ENCODE peak calls at places on chromosomes 4 and X, in five cellular contexts. T is colonic mucosa, Y is neural progenitor cell, E is K562, P is MM.1S. F is an unnamed sample. For H3K36me3, the result is how much of the 10 kb centered on the place peaks cover.

GRCh38 chr4:39664828-39665731 is 26.4 kb upstream of the SMIM14 start:
- DNase-seq in T (no peak), Y (no peak), E (no peak), P (no peak), F (no peak)

GRCh38 chr4:41712413-41712812 is 36.1 kb downstream of the PHOX2B start:
- DNase-seq in T (no peak), Y (no peak), E (no peak), P (no peak), F (no peak)

GRCh38 chr4:150714462-150715438 is 132.8 kb downstream of the MAB21L2 start:
- DNase-seq in T (no peak), Y (no peak), E (no peak), P (no peak), F (no peak)

GRCh38 chr4:125735107-125735506 is 420.4 kb downstream of the FAT4 start:
- DNase-seq in T (no peak), Y (peak), E (no peak), P (no peak), F (no peak)

GRCh38 chr4:170990989-170991589 is 822.1 kb upstream of the GALNTL6 start:
- DNase-seq in T (no peak), Y (peak), E (no peak), P (peak), F (peak)

GRCh38 chr4:102868153-102868781 is 525 bp upstream of the CISD2 start:
- DNase-seq in T (peak), Y (no peak), E (no peak), P (no peak), F (no peak)

GRCh38 chr4:15159477-15160019 is 157.3 kb downstream of the CPEB2 start:
- DNase-seq in T (no peak), Y (no peak), E (no peak), P (no peak), F (no peak)

GRCh38 chrX:118770133-118770760 is 42.8 kb downstream of the IL13RA1 start:
- DNase-seq in T (no peak), Y (no peak), E (no peak), P (no peak), F (no peak)

GRCh38 chr4:121277194-121278105 is 103.4 kb downstream of the QRFPR start:
- DNase-seq in T (no peak), Y (peak), E (no peak), P (peak), F (no peak)

GRCh38 chrX:104659037-104659744 is 93.2 kb downstream of the IL1RAPL2 start:
- DNase-seq in T (no peak), Y (no peak), E (no peak), P (no peak), F (no peak)

GRCh38 chrX:107659768-107660167 is 31.5 kb downstream of the PRPS1 start:
- DNase-seq in T (no peak), Y (no peak), E (peak), P (peak), F (no peak)

GRCh38 chrX:101415180-101416130 is 7.4 kb downstream of the HNRNPH2 start:
- DNase-seq in T (peak), Y (peak), E (peak), P (peak), F (peak)

GRCh38 chr4:177974461-177974860 is 532.2 kb upstream of the AGA start:
- DNase-seq in T (no peak), Y (no peak), E (no peak), P (no peak), F (no peak)

GRCh38 chrX:39309018-39309620 is 507.9 kb downstream of the MID1IP1 start:
- DNase-seq in T (no peak), Y (no peak), E (no peak), P (no peak), F (no peak)

GRCh38 chr4:10808591-10808990 is 124.0 kb upstream of the CLNK start:
- DNase-seq in T (no peak), Y (no peak), E (no peak), P (no peak), F (no peak)

GRCh38 chr4:87030606-87031441 is 96.0 kb downstream of the AFF1 start:
- DNase-seq in T (no peak), Y (peak), E (no peak), P (no peak), F (no peak)

GRCh38 chr4:112379306-112379705 is 82.1 kb downstream of the ALPK1 start:
- DNase-seq in T (no peak), Y (peak), E (no peak), P (no peak), F (no peak)

GRCh38 chr4:36399762-36400353 is 118.4 kb downstream of the DTHD1 start:
- DNase-seq in T (peak), Y (peak), E (no peak), P (peak), F (no peak)

GRCh38 chr4:15400911-15401671 is 26.7 kb upstream of the C1QTNF7 start:
- DNase-seq in T (peak), Y (no peak), E (no peak), P (peak), F (peak)

GRCh38 chrX:152733261-152733975 is at the start of the genes CSAG1 and MAGEA12:
- DNase-seq in T (no peak), Y (no peak), E (peak), P (peak), F (no peak)

GRCh38 chr4:42607011-42607726 is 49.7 kb downstream of the ATP8A1 start:
- DNase-seq in T (no peak), Y (no peak), E (no peak), P (no peak), F (no peak)

GRCh38 chrX:87397103-87397886 is 120.3 kb upstream of the KLHL4 start:
- DNase-seq in T (no peak), Y (no peak), E (no peak), P (no peak), F (no peak)

GRCh38 chrX:1451676-1452496 is 823 bp downstream of the ASMTL start:
- DNase-seq in T (peak), Y (peak), E (no peak), P (no peak), F (no peak)

GRCh38 chrX:74890676-74891430 is 34.4 kb downstream of the NEXMIF start:
- DNase-seq in T (no peak), Y (no peak), E (no peak), P (no peak), F (no peak)

GRCh38 chr4:20512053-20512810 is 188.0 kb upstream of the PACRGL start:
- DNase-seq in T (no peak), Y (no peak), E (no peak), P (no peak), F (no peak)

GRCh38 chrX:126489141-126489540 is 63.5 kb downstream of the DCAF12L1 start:
- DNase-seq in T (no peak), Y (no peak), E (no peak), P (no peak), F (peak)

GRCh38 chrX:72071213-72071612 is 60.5 kb downstream of the RTL5 start:
- DNase-seq in T (no peak), Y (no peak), E (no peak), P (no peak), F (no peak)

GRCh38 chrX:24347871-24348270 is 12.6 kb upstream of the SUPT20HL1 start:
- DNase-seq in T (no peak), Y (peak), E (no peak), P (no peak), F (no peak)

GRCh38 chr4:77095101-77095826 is 19.5 kb upstream of the CCNI start:
- DNase-seq in T (peak), Y (peak), E (peak), P (peak), F (no peak)

GRCh38 chr4:109298279-109299010 is 4.0 kb downstream of the COL25A1 start:
- DNase-seq in T (no peak), Y (peak), E (peak), P (peak), F (no peak)

GRCh38 chr4:109302366-109303140 is at the start of gene COL25A1:
- DNase-seq in T (peak), Y (peak), E (no peak), P (peak), F (peak)

GRCh38 chr4:109301691-109302365 is 630 bp downstream of the COL25A1 start:
- DNase-seq in T (no peak), Y (peak), E (no peak), P (no peak), F (no peak)

GRCh38 chr4:109303141-109303499 is 662 bp upstream of the COL25A1 start:
- DNase-seq in T (no peak), Y (no peak), E (no peak), P (no peak), F (no peak)
- H3K9ac ChIP-seq in T (no peak), Y (no peak), E (no peak), P (no peak), F (peak)

GRCh38 chr4:154314248-154314647 is 177.4 kb downstream of the DCHS2 start:
- DNase-seq in T (no peak), Y (peak), E (no peak), P (no peak), F (no peak)

GRCh38 chr4:154310578-154310977 is 181.0 kb downstream of the DCHS2 start:
- DNase-seq in T (no peak), Y (no peak), E (no peak), P (no peak), F (no peak)

GRCh38 chr4:154315741-154316140 is 175.9 kb downstream of the DCHS2 start:
- DNase-seq in T (no peak), Y (no peak), E (no peak), P (no peak), F (no peak)

GRCh38 chr4:154312246-154312645 is 179.4 kb downstream of the DCHS2 start:
- DNase-seq in T (no peak), Y (no peak), E (no peak), P (no peak), F (no peak)

GRCh38 chr4:154313004-154313587 is 178.5 kb downstream of the DCHS2 start:
- DNase-seq in T (no peak), Y (peak), E (no peak), P (no peak), F (no peak)
- H3K36me3 ChIP-seq in T (under half), Y (under half), E (under half), P (under half), F (under half)

GRCh38 chr4:73731968-73732610 is 8.3 kb upstream of the CXCL8 start:
- DNase-seq in T (no peak), Y (no peak), E (no peak), P (no peak), F (no peak)

GRCh38 chr4:73730854-73731253 is 9.5 kb upstream of the CXCL8 start:
- DNase-seq in T (no peak), Y (no peak), E (no peak), P (no peak), F (no peak)

GRCh38 chr4:73735231-73735630 is 5.1 kb upstream of the CXCL8 start:
- DNase-seq in T (no peak), Y (no peak), E (no peak), P (no peak), F (no peak)

GRCh38 chr4:73734405-73735070 is 5.8 kb upstream of the CXCL8 start:
- DNase-seq in T (no peak), Y (no peak), E (no peak), P (no peak), F (no peak)

DNA sequence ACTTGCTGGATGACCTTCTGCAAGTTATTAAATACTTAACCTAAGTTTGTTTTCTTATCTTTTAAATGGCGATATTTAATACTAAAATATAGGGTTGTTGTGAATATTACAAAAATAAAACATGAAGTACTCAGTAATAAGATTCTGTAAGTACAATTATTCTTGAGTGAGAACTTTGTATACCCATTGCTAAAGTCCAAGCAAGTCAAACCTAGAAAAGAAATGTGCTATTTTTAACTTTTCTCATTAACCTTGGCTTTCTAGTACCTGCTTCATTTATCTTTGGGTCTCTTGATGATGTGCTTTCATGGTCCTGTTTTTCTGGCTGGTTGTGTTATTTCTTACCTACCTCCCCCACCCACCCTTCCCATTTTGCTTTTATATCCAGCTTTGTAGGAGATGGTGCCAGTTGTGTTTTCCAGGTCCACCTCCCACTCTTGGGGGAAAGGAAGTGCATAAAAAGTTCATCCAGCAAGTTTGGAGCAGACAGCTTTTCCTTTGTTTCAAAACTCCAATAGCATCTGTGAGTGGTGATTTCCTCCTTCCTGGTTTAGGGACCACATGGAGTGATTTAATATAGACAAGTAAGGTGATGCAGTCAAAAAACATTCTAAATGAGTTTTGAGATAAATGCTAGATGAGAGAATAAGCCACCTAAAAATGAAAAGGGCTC is 7.5 kb upstream of the CXCL8 start:
- DNase-seq in T (no peak), Y (no peak), E (no peak), P (no peak), F (no peak)
- H3K9ac ChIP-seq in T (no peak), Y (no peak), E (no peak), P (no peak), F (no peak)

GRCh38 chr4:1641671-1642070 is 42.4 kb downstream of the FAM53A start:
- DNase-seq in T (no peak), Y (no peak), E (no peak), P (no peak), F (no peak)

GRCh38 chr4:1647432-1647831 is 36.7 kb downstream of the FAM53A start:
- DNase-seq in T (no peak), Y (no peak), E (peak), P (no peak), F (no peak)

GRCh38 chr4:1642196-1642951 is 41.7 kb downstream of the FAM53A start:
- DNase-seq in T (no peak), Y (no peak), E (no peak), P (no peak), F (no peak)

GRCh38 chr4:1643971-1644735 is 40.0 kb downstream of the FAM53A start:
- DNase-seq in T (no peak), Y (no peak), E (no peak), P (no peak), F (no peak)

DNA sequence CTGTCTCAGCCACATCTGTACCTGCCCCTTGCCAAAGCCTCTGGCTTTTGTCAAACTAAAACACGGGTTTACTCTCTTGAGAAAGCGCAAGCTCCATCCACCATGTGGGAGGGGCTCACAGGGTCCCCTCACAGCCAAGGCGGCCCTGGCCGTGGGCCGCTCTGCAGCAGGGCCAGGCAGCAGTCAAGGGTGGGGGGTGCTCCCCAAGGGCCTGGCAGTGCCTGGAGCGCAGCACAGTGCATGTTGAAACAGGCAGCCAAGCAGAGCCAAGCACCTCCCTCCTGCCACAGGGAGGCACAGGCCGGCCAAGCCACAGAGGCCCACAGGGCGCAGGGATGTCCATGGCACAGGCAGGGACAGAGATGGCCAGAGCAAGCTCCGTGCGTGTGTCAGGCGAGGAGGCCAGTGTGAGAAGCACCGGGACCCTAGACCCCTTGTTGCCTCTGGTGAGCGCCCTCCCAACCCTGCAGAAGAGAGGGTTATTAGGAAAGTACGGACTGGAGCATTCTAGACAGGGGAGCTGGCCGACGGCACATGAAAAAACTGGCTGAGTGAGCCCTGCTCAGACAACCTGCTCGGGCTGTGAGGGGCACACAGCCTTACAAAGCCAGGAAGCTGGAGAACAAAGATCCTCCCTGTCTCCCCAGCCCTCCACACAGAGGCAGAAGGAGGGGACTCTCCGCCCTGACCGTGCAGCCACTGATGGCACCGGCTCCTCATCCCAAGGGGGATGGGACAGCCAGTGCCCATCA is 39.0 kb downstream of the FAM53A start:
- DNase-seq in T (no peak), Y (peak), E (no peak), P (no peak), F (no peak)
- H3K36me3 ChIP-seq in T (under half), Y (under half), E (under half), P (under half), F (under half)

F was measured in NT2/D1.